ENCODE peak calls at places on chromosomes 13 and 19, in four cellular contexts. S, W, B and J are unnamed samples.

GRCh38 chr19:15379996-15380647 is 535 bp upstream of the AKAP8 start:
- DNase-seq in S (no peak), W (peak; percentile 21), B (peak; percentile 51), J (peak; percentile 18)

GRCh38 chr13:97076898-97077297 is 82.6 kb upstream of the OXGR1 start:
- DNase-seq in S (no peak), W (no peak), B (peak; percentile 76), J (no peak)

GRCh38 chr19:53192771-53193533 is at the start of gene ZNF665:
- DNase-seq in S (peak; percentile 69), W (peak; percentile 65), B (peak; percentile 87), J (peak; percentile 12)

GRCh38 chr19:639251-640155 is at the start of gene FGF22:
- DNase-seq in S (peak; percentile 88), W (peak; percentile 51), B (peak; percentile 81), J (peak; percentile 42)

GRCh38 chr13:99981115-99982020 is at the start of gene ZIC2:
- DNase-seq in S (no peak), W (no peak), B (no peak), J (no peak)

GRCh38 chr13:44280461-44280860 is 93.2 kb upstream of the SERP2 start:
- DNase-seq in S (no peak), W (peak; percentile 89), B (no peak), J (peak; percentile 90)

GRCh38 chr13:101309014-101309619 is 107.2 kb downstream of the NALCN start:
- DNase-seq in S (no peak), W (peak; percentile 4), B (peak; percentile 67), J (peak; percentile 15)

GRCh38 chr19:33227242-33227650 is 1.6 kb upstream of the SLC7A10 start:
- DNase-seq in S (no peak), W (peak; percentile 3), B (peak; percentile 34), J (no peak)

GRCh38 chr19:50058425-50058824 is 32.6 kb downstream of the ZNF473 start:
- DNase-seq in S (no peak), W (no peak), B (no peak), J (no peak)

GRCh38 chr13:46172531-46172991 is 9.4 kb downstream of the LCP1 start:
- DNase-seq in S (peak; percentile 81), W (no peak), B (no peak), J (no peak)

GRCh38 chr13:83248751-83249150 is 633.5 kb downstream of the SLITRK1 start:
- DNase-seq in S (no peak), W (no peak), B (peak; percentile 4), J (no peak)

GRCh38 chr19:36775768-36776167 is 3.2 kb upstream of the ZNF850 start:
- DNase-seq in S (no peak), W (no peak), B (no peak), J (no peak)

GRCh38 chr13:44565881-44566280 is 10.2 kb downstream of the TSC22D1 start:
- DNase-seq in S (no peak), W (peak; percentile 54), B (no peak), J (no peak)

GRCh38 chr13:22270881-22271280 is 600.0 kb downstream of the FGF9 start:
- DNase-seq in S (no peak), W (no peak), B (no peak), J (no peak)

GRCh38 chr13:39600766-39601165 is 2.2 kb downstream of the LHFPL6 start:
- DNase-seq in S (no peak), W (no peak), B (peak; percentile 12), J (no peak)

GRCh38 chr19:22422220-22422619 is at the start of gene ZNF98:
- DNase-seq in S (no peak), W (no peak), B (peak; percentile 0), J (no peak)

GRCh38 chr19:58278156-58279041 is at the start of gene ZNF8:
- DNase-seq in S (peak; percentile 96), W (peak; percentile 95), B (peak; percentile 99), J (peak; percentile 96)

GRCh38 chr13:34011552-34012085 is 193.7 kb downstream of the RFC3 start:
- DNase-seq in S (no peak), W (no peak), B (no peak), J (no peak)

GRCh38 chr13:51291341-51291740 is 48.1 kb upstream of the SERPINE3 start:
- DNase-seq in S (no peak), W (no peak), B (no peak), J (no peak)

GRCh38 chr13:25300861-25301346 is 521 bp upstream of the NUP58 start:
- DNase-seq in S (no peak), W (no peak), B (peak; percentile 20), J (no peak)

GRCh38 chr13:25473864-25474263 is 102.1 kb downstream of the ATP8A2 start:
- DNase-seq in S (no peak), W (peak; percentile 37), B (no peak), J (no peak)

GRCh38 chr19:49272204-49272603 is 52.8 kb downstream of the SLC6A16 start:
- DNase-seq in S (no peak), W (peak; percentile 87), B (peak; percentile 32), J (peak; percentile 3)